ENCODE peak calls at places on chromosomes 13 and 19, in six cellular contexts. One of them, this sample, is unnamed.

GRCh38 chr13:36430247-36431203 is 1.8 kb upstream of the CCNA1 start:
- DNase-seq in HepG2: no peak
- DNase-seq in GM12892: no peak
- DNase-seq in GM12878: no peak
- DNase-seq in K562: no peak
- DNase-seq in H1: peak
- DNase-seq in this sample: no peak

GRCh38 chr13:20142019-20142926 is 18.6 kb downstream of the GJA3 start:
- DNase-seq in HepG2: no peak
- DNase-seq in GM12892: no peak
- DNase-seq in GM12878: no peak
- DNase-seq in K562: no peak
- DNase-seq in H1: peak
- DNase-seq in this sample: no peak

GRCh38 chr13:70964124-70964523 is 855.9 kb upstream of the KLHL1 start:
- DNase-seq in HepG2: peak
- DNase-seq in GM12892: no peak
- DNase-seq in GM12878: no peak
- DNase-seq in K562: no peak
- DNase-seq in H1: no peak
- DNase-seq in this sample: no peak

GRCh38 chr19:6519289-6519688 is 11.5 kb upstream of the TNFSF9 start:
- DNase-seq in HepG2: no peak
- DNase-seq in GM12892: peak
- DNase-seq in GM12878: no peak
- DNase-seq in K562: no peak
- DNase-seq in H1: no peak
- DNase-seq in this sample: no peak

GRCh38 chr19:2477732-2478191 is 1.8 kb downstream of the GADD45B start:
- DNase-seq in HepG2: no peak
- DNase-seq in GM12892: no peak
- DNase-seq in GM12878: no peak
- DNase-seq in K562: no peak
- DNase-seq in H1: no peak
- DNase-seq in this sample: no peak

GRCh38 chr19:29660835-29661234 is 4.4 kb upstream of the PLEKHF1 start:
- DNase-seq in HepG2: no peak
- DNase-seq in GM12892: no peak
- DNase-seq in GM12878: no peak
- DNase-seq in K562: no peak
- DNase-seq in H1: no peak
- DNase-seq in this sample: no peak

GRCh38 chr19:10260141-10260584 is 8.1 kb downstream of the MRPL4 start:
- DNase-seq in HepG2: peak
- DNase-seq in GM12892: no peak
- DNase-seq in GM12878: no peak
- DNase-seq in K562: peak
- DNase-seq in H1: no peak
- DNase-seq in this sample: no peak

GRCh38 chr19:51607077-51607476 is 23.1 kb downstream of the SIGLEC5 start:
- DNase-seq in HepG2: no peak
- DNase-seq in GM12892: peak
- DNase-seq in GM12878: peak
- DNase-seq in K562: no peak
- DNase-seq in H1: no peak
- DNase-seq in this sample: peak

GRCh38 chr19:30670011-30670329 is 297.8 kb downstream of the ZNF536 start:
- DNase-seq in HepG2: no peak
- DNase-seq in GM12892: no peak
- DNase-seq in GM12878: no peak
- DNase-seq in K562: no peak
- DNase-seq in H1: no peak
- DNase-seq in this sample: no peak

GRCh38 chr19:51407631-51408131 is 9.8 kb downstream of the SIGLEC10 start:
- DNase-seq in HepG2: peak
- DNase-seq in GM12892: no peak
- DNase-seq in GM12878: no peak
- DNase-seq in K562: peak
- DNase-seq in H1: no peak
- DNase-seq in this sample: no peak

GRCh38 chr19:49447485-49448431 is 3.9 kb downstream of the PIH1D1 start:
- DNase-seq in HepG2: no peak
- DNase-seq in GM12892: no peak
- DNase-seq in GM12878: no peak
- DNase-seq in K562: peak
- DNase-seq in H1: peak
- DNase-seq in this sample: no peak

GRCh38 chr13:48497669-48498068 is 35.2 kb downstream of the RCBTB2 start:
- DNase-seq in HepG2: no peak
- DNase-seq in GM12892: no peak
- DNase-seq in GM12878: no peak
- DNase-seq in K562: no peak
- DNase-seq in H1: no peak
- DNase-seq in this sample: no peak

GRCh38 chr13:72290962-72291681 is 424.1 kb upstream of the DACH1 start:
- DNase-seq in HepG2: no peak
- DNase-seq in GM12892: no peak
- DNase-seq in GM12878: no peak
- DNase-seq in K562: no peak
- DNase-seq in H1: no peak
- DNase-seq in this sample: no peak

GRCh38 chr13:97327071-97327470 is 104.9 kb downstream of the MBNL2 start:
- DNase-seq in HepG2: no peak
- DNase-seq in GM12892: no peak
- DNase-seq in GM12878: no peak
- DNase-seq in K562: no peak
- DNase-seq in H1: no peak
- DNase-seq in this sample: no peak

GRCh38 chr13:78024996-78025395 is 106.4 kb upstream of the EDNRB start:
- DNase-seq in HepG2: no peak
- DNase-seq in GM12892: no peak
- DNase-seq in GM12878: no peak
- DNase-seq in K562: no peak
- DNase-seq in H1: no peak
- DNase-seq in this sample: no peak

GRCh38 chr19:3210347-3211017 is 14.0 kb upstream of the CELF5 start:
- DNase-seq in HepG2: peak
- DNase-seq in GM12892: peak
- DNase-seq in GM12878: no peak
- DNase-seq in K562: peak
- DNase-seq in H1: peak
- DNase-seq in this sample: peak

DNA sequence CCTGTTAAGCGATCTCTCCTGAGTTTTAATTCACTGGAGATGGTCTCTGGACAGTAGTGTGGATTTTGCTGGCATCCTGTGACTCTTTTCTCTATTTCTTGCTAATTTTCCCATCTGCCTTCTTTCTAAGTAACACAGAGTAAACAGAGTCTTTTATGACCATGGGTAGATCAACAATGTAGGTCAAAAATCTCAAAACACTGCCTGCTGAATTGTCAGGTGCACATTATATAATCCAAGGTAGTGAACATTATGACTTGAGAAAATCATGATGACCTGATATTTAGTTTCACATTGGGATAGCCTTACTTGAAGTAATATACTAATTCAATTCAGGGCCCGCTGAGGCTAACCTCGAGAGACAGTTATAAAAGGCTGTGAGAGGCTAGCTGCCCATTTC is 180.7 kb downstream of the TDRD3 start:
- DNase-seq in HepG2: no peak
- DNase-seq in GM12892: no peak
- DNase-seq in GM12878: no peak
- DNase-seq in K562: no peak
- DNase-seq in H1: no peak
- DNase-seq in this sample: no peak
- TF ChIP-seq TAF1 in HepG2: no peak
- TF ChIP-seq TAF1 in GM12892: no peak
- TF ChIP-seq TAF1 in GM12878: no peak
- TF ChIP-seq TAF1 in K562: no peak
- TF ChIP-seq TAF1 in H1: no peak
- TF ChIP-seq TAF1 in this sample: no peak

DNA sequence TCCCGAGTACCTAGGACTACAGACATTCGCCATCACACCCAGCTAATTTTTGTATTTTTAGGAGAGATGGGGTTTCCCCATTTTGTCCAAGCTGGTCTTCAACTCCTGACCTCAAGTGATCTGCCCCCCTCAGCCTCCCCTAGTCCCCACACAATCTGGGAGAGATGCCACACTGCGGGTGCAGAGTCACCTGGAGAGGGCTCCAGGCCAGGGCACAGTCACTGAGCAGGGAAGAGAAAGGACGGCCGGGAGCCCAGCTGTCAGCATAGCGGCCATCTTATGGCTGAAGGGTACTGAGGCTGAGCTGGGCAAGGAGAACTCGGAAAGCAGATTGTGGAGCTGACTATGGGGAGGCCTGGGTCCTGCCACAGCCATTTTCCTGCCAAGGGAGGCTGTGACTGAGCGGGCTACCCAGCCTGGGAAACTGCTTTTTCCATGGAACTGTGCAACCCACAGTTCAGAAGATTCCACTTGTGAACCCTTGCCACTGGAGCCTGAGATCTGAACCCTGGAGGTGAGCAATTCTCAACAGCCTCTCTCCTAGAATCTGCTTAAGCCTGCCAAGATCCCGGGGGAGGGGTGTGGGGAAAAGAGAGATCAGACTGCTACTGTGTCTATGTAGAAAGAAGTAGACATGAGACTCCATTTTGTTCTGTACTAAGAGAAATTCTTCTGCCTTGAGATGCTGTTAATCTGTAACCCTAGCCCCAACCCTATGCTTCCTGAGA is 109.2 kb downstream of the ZNF486 start:
- DNase-seq in HepG2: no peak
- DNase-seq in GM12892: no peak
- DNase-seq in GM12878: no peak
- DNase-seq in K562: no peak
- DNase-seq in H1: no peak
- DNase-seq in this sample: no peak
- TF ChIP-seq POLR2A in HepG2: no peak
- TF ChIP-seq POLR2A in GM12892: no peak
- TF ChIP-seq POLR2A in GM12878: no peak
- TF ChIP-seq POLR2A in K562: no peak
- TF ChIP-seq POLR2A in H1: no peak
- TF ChIP-seq POLR2A in this sample: no peak

GRCh38 chr19:47391510-47392223 is 27.7 kb downstream of the MEIS3 start:
- DNase-seq in HepG2: peak
- DNase-seq in GM12892: peak
- DNase-seq in GM12878: peak
- DNase-seq in K562: peak
- DNase-seq in H1: peak
- DNase-seq in this sample: peak

GRCh38 chr19:47390533-47391488 is 28.5 kb downstream of the MEIS3 start:
- DNase-seq in HepG2: no peak
- DNase-seq in GM12892: no peak
- DNase-seq in GM12878: no peak
- DNase-seq in K562: no peak
- DNase-seq in H1: no peak
- DNase-seq in this sample: no peak

GRCh38 chr19:47389150-47389556 is 30.2 kb downstream of the MEIS3 start:
- DNase-seq in HepG2: peak
- DNase-seq in GM12892: no peak
- DNase-seq in GM12878: no peak
- DNase-seq in K562: no peak
- DNase-seq in H1: no peak
- DNase-seq in this sample: no peak
- TF ChIP-seq POLR2AphosphoS5 in HepG2: no peak
- TF ChIP-seq POLR2AphosphoS5 in GM12892: no peak
- TF ChIP-seq POLR2AphosphoS5 in GM12878: no peak
- TF ChIP-seq POLR2AphosphoS5 in K562: no peak
- TF ChIP-seq POLR2AphosphoS5 in H1: no peak
- TF ChIP-seq POLR2AphosphoS5 in this sample: no peak

GRCh38 chr19:8261881-8262280 is 46.3 kb downstream of the CD320 start:
- DNase-seq in HepG2: no peak
- DNase-seq in GM12892: no peak
- DNase-seq in GM12878: no peak
- DNase-seq in K562: no peak
- DNase-seq in H1: no peak
- DNase-seq in this sample: no peak
- TF ChIP-seq TAF1 in HepG2: no peak
- TF ChIP-seq TAF1 in GM12892: no peak
- TF ChIP-seq TAF1 in GM12878: no peak
- TF ChIP-seq TAF1 in K562: no peak
- TF ChIP-seq TAF1 in H1: no peak
- TF ChIP-seq TAF1 in this sample: no peak

GRCh38 chr19:54207908-54208783 is 7.5 kb downstream of the RPS9 start:
- DNase-seq in HepG2: peak
- DNase-seq in GM12892: no peak
- DNase-seq in GM12878: peak
- DNase-seq in K562: peak
- DNase-seq in H1: peak
- DNase-seq in this sample: no peak

GRCh38 chr19:54211214-54211613 is 10.6 kb downstream of the RPS9 start:
- DNase-seq in HepG2: no peak
- DNase-seq in GM12892: no peak
- DNase-seq in GM12878: no peak
- DNase-seq in K562: no peak
- DNase-seq in H1: no peak
- DNase-seq in this sample: no peak

GRCh38 chr19:54209058-54209747 is 8.5 kb downstream of the RPS9 start:
- DNase-seq in HepG2: no peak
- DNase-seq in GM12892: no peak
- DNase-seq in GM12878: no peak
- DNase-seq in K562: no peak
- DNase-seq in H1: peak
- DNase-seq in this sample: no peak

GRCh38 chr19:54208784-54209057 is 8.1 kb downstream of the RPS9 start:
- DNase-seq in HepG2: no peak
- DNase-seq in GM12892: no peak
- DNase-seq in GM12878: no peak
- DNase-seq in K562: no peak
- DNase-seq in H1: no peak
- DNase-seq in this sample: no peak

GRCh38 chr19:54209748-54210494 is 9.3 kb downstream of the RPS9 start:
- DNase-seq in HepG2: peak
- DNase-seq in GM12892: no peak
- DNase-seq in GM12878: no peak
- DNase-seq in K562: peak
- DNase-seq in H1: no peak
- DNase-seq in this sample: no peak
- TF ChIP-seq POLR2A in HepG2: peak
- TF ChIP-seq POLR2A in GM12892: no peak
- TF ChIP-seq POLR2A in GM12878: no peak
- TF ChIP-seq POLR2A in K562: no peak
- TF ChIP-seq POLR2A in H1: no peak
- TF ChIP-seq POLR2A in this sample: peak

GRCh38 chr19:39133431-39134270 is 8.1 kb downstream of the PAK4 start:
- DNase-seq in HepG2: no peak
- DNase-seq in GM12892: no peak
- DNase-seq in GM12878: no peak
- DNase-seq in K562: no peak
- DNase-seq in H1: no peak
- DNase-seq in this sample: no peak
- TF ChIP-seq POLR2AphosphoS5 in HepG2: no peak
- TF ChIP-seq POLR2AphosphoS5 in GM12892: no peak
- TF ChIP-seq POLR2AphosphoS5 in GM12878: no peak
- TF ChIP-seq POLR2AphosphoS5 in K562: no peak
- TF ChIP-seq POLR2AphosphoS5 in H1: no peak
- TF ChIP-seq POLR2AphosphoS5 in this sample: no peak

GRCh38 chr19:18225702-18226468 is at the start of gene PDE4C:
- DNase-seq in HepG2: no peak
- DNase-seq in GM12892: no peak
- DNase-seq in GM12878: no peak
- DNase-seq in K562: no peak
- DNase-seq in H1: peak
- DNase-seq in this sample: no peak
- TF ChIP-seq TAF1 in HepG2: no peak
- TF ChIP-seq TAF1 in GM12892: no peak
- TF ChIP-seq TAF1 in GM12878: no peak
- TF ChIP-seq TAF1 in K562: no peak
- TF ChIP-seq TAF1 in H1: no peak
- TF ChIP-seq TAF1 in this sample: no peak